ENCODE peak calls at places on chromosomes 16 and 17, in five cellular contexts. I is HepG2, M is GM12878, L is GM12891, J is H1. Q is an unnamed sample.

GRCh38 chr16:11500720-11501346 is 85.9 kb downstream of the LITAF start:
- DNase-seq in I (no peak), M (no peak), L (no peak), J (no peak), Q (no peak)

GRCh38 chr17:31564883-31565297 is 173.4 kb downstream of the RAB11FIP4 start:
- DNase-seq in I (no peak), M (no peak), L (no peak), J (no peak), Q (no peak)

GRCh38 chr17:9087921-9088320 is 66.6 kb downstream of the NTN1 start:
- DNase-seq in I (no peak), M (no peak), L (no peak), J (no peak), Q (no peak)

GRCh38 chr17:35089846-35090193 is 26.3 kb upstream of the RFFL start:
- DNase-seq in I (peak; percentile 52), M (no peak), L (no peak), J (no peak), Q (no peak)

GRCh38 chr16:31455601-31456314 is 3.5 kb upstream of the ARMC5 start:
- DNase-seq in I (no peak), M (no peak), L (no peak), J (no peak), Q (no peak)

GRCh38 chr16:26857371-26857770 is 209.4 kb upstream of the C16orf82 start:
- DNase-seq in I (no peak), M (no peak), L (no peak), J (no peak), Q (no peak)

GRCh38 chr17:48626470-48627241 is 498 bp upstream of the HOXB9 start:
- DNase-seq in I (no peak), M (no peak), L (no peak), J (no peak), Q (no peak)

GRCh38 chr16:75806487-75806886 is 80.2 kb upstream of the CPHXL start:
- DNase-seq in I (no peak), M (no peak), L (no peak), J (no peak), Q (no peak)

GRCh38 chr16:23354246-23354645 is 52.1 kb downstream of the SCNN1B start:
- DNase-seq in I (no peak), M (no peak), L (no peak), J (no peak), Q (no peak)

GRCh38 chr17:39235555-39236221 is 9.9 kb upstream of the STAC2 start:
- DNase-seq in I (peak; percentile 60), M (peak; percentile 24), L (peak; percentile 71), J (peak; percentile 49), Q (peak; percentile 60)

GRCh38 chr17:79923974-79924638 is 84.9 kb upstream of the CBX4 start:
- DNase-seq in I (peak; percentile 67), M (no peak), L (no peak), J (peak; percentile 50), Q (no peak)

GRCh38 chr16:69522041-69522578 is 43.7 kb upstream of the NFAT5 start:
- DNase-seq in I (no peak), M (no peak), L (no peak), J (no peak), Q (no peak)

GRCh38 chr17:10271004-10271620 is 72.7 kb upstream of the GAS7 start:
- DNase-seq in I (no peak), M (no peak), L (no peak), J (no peak), Q (no peak)

GRCh38 chr17:82449883-82450356 is 632 bp downstream of the CYBC1 start:
- DNase-seq in I (no peak), M (no peak), L (no peak), J (no peak), Q (no peak)

GRCh38 chr17:81396722-81397313 is 1.6 kb downstream of the BAHCC1 start:
- DNase-seq in I (no peak), M (no peak), L (no peak), J (no peak), Q (no peak)

GRCh38 chr16:22633794-22634193 is 123.1 kb downstream of the NPIPB5 start:
- DNase-seq in I (no peak), M (no peak), L (no peak), J (no peak), Q (no peak)

GRCh38 chr16:56354746-56355145 is 70.6 kb downstream of the AMFR start:
- DNase-seq in I (no peak), M (no peak), L (no peak), J (no peak), Q (no peak)

GRCh38 chr17:80123791-80124190 is 22.4 kb downstream of the GAA start:
- DNase-seq in I (no peak), M (no peak), L (no peak), J (no peak), Q (no peak)

GRCh38 chr17:60134396-60135159 is 15.2 kb upstream of the CA4 start:
- DNase-seq in I (no peak), M (no peak), L (no peak), J (no peak), Q (no peak)

GRCh38 chr16:84332975-84333684 is 35.2 kb upstream of the ATP2C2 start:
- DNase-seq in I (no peak), M (no peak), L (no peak), J (no peak), Q (no peak)

GRCh38 chr17:79691931-79692330 is 38.8 kb upstream of the ENPP7 start:
- DNase-seq in I (no peak), M (no peak), L (no peak), J (no peak), Q (no peak)

GRCh38 chr17:1423456-1424135 is 23.6 kb upstream of the YWHAE start:
- DNase-seq in I (no peak), M (no peak), L (no peak), J (no peak), Q (no peak)

DNA sequence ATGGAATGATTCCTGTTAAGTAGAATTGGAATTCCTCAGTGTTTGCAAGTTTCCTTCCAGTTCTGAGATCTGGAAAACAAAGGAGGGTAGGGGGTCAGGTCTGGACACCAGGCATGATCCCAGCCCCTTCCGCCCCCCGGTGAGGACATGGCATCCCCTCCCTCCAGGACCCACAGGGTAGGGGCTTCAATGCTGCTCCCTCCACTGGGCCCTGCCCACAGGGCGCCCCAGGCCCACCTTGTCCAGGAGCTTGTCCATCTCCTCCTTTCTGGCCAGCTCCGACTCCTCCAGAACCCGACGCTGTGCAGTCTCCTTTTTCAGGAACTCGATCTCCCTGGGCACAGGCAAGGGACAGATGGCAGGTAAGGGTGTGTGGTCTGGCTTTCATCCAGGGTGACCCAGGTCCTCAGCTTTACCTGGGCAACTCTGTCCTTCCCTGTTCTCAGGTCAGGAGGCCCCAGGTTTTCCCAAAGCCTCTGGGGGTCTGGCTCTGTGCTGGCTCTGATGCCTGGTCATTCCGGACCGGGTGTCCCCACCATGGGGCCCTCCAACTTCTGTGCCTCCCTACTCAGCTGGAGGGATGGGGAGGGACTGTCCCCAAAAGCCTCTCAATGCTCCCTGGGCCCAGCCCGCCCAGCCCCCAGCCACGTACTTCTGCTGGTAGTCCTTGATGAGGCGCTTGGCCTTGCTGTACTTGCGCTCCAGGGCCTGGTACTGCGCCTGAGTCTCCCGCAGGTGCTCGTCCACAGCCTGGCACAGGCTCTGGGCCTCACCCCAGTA is 5.5 kb upstream of the SAMD14 start:
- DNase-seq in I (no peak), M (no peak), L (no peak), J (no peak), Q (no peak)
- TF ChIP-seq TAF1 in I (no peak), M (no peak), L (no peak), J (no peak), Q (no peak)

GRCh38 chr16:89697616-89698331 is 3.7 kb downstream of the SPATA2L start:
- DNase-seq in I (no peak), M (no peak), L (no peak), J (no peak), Q (no peak)

GRCh38 chr16:89695875-89696597 is 5.5 kb downstream of the SPATA2L start:
- DNase-seq in I (no peak), M (no peak), L (no peak), J (no peak), Q (no peak)

GRCh38 chr16:89696598-89697128 is 4.8 kb downstream of the SPATA2L start:
- DNase-seq in I (no peak), M (no peak), L (no peak), J (no peak), Q (peak; percentile 77)

GRCh38 chr16:89695086-89695874 is 6.2 kb downstream of the SPATA2L start:
- DNase-seq in I (peak; percentile 64), M (no peak), L (no peak), J (no peak), Q (no peak)

GRCh38 chr16:89697161-89697615 is 4.3 kb downstream of the SPATA2L start:
- DNase-seq in I (no peak), M (no peak), L (no peak), J (no peak), Q (no peak)
- TF ChIP-seq POLR2A in I (no peak), M (peak; percentile 49), L (no peak), J (no peak), Q (no peak)

DNA sequence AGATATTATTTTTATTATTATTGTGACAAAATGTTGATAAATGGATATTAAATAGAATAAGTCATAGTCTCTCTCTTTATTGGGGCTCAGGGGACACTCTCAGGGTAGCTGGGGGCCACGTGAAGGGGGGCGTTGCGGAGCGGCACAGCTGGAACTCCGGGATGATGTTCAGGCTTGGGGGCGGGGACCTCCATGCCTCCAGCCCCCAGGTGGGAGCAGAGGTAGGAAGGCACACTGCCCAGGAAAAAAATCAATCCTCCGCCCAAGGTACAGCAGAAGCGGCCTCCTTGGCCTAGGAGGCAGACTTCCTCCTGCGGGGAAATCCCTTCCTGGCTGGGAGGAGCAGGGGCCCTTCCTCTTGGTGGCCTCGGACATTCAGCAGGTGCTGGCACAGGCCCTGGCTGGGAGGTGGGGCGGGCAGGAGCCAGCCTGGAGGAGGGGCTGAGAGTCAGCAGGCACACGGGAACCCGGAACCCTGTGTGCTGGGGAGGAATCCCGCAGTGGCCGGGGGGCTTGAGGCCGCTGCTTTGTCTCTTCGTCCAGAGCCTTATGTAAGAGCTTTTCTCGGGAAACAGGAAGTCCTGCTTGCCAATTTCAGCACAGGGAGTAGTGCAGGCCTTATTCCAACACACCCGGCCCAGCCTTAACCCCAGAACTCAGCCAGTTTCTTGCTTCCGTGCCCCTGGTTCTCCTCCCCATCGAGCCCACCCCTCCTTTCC is 566 bp upstream of the TNFSF13 start:
- DNase-seq in I (peak; percentile 52), M (no peak), L (no peak), J (no peak), Q (peak; percentile 44)
- TF ChIP-seq POLR2AphosphoS5 in I (peak; percentile 65), M (peak; percentile 64), L (peak; percentile 31), J (no peak), Q (no peak)

GRCh38 chr16:49596699-49597291 is 223.2 kb downstream of the C16orf78 start:
- DNase-seq in I (no peak), M (no peak), L (no peak), J (no peak), Q (no peak)

GRCh38 chr16:49594706-49595534 is 221.3 kb downstream of the C16orf78 start:
- DNase-seq in I (no peak), M (no peak), L (no peak), J (no peak), Q (no peak)

GRCh38 chr16:49597796-49598195 is 224.2 kb downstream of the C16orf78 start:
- DNase-seq in I (no peak), M (no peak), L (no peak), J (no peak), Q (no peak)

GRCh38 chr16:49598386-49599170 is 225.0 kb downstream of the C16orf78 start:
- DNase-seq in I (no peak), M (peak; percentile 68), L (peak; percentile 44), J (no peak), Q (no peak)

DNA sequence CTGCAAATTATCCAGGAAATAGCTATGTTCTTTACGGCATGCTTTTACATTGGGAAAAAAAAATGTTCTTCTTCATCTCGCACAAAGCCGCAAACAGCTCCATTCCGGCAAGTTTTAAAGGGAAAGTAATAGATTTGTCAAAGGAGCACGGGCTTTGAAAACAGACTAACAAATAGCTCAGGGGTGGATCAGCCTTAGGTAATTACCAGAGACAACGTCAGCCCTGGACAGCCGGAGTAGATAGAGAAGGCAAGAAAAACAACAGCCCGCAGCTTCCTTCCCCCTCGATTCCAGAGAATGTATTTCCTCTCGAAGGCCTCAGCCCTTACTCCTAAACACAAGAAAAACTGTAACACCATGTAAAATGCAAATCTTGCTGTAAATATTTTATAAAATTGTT is 222.5 kb downstream of the C16orf78 start:
- DNase-seq in I (no peak), M (no peak), L (no peak), J (no peak), Q (no peak)
- TF ChIP-seq TAF1 in I (no peak), M (no peak), L (no peak), J (no peak), Q (no peak)